ENCODE peak calls at places on chromosomes 4 and X, in four cellular contexts. I is H1, U is IMR-90, S is H9. T is an unnamed sample.

GRCh38 chr4:129364747-129365452 is 268.9 kb downstream of the C4orf33 start:
- DNase-seq in S (no peak), I (no peak), U (no peak), T (no peak)

GRCh38 chrX:104112326-104112951 is at the start of gene ZCCHC18:
- DNase-seq in S (peak; percentile 83), U (peak; percentile 57), I (no peak), T (peak; percentile 82)

GRCh38 chrX:45824471-45824870 is 623.8 kb upstream of the DIPK2B start:
- DNase-seq in I (no peak), S (no peak), U (peak; percentile 96), T (peak; percentile 66)

GRCh38 chr4:137641554-137641953 is 109.3 kb upstream of the PCDH18 start:
- DNase-seq in S (no peak), U (no peak), I (no peak), T (no peak)

GRCh38 chr4:15684498-15684897 is 2.9 kb downstream of the FAM200B start:
- DNase-seq in U (no peak), I (no peak), S (no peak), T (peak; percentile 50)

GRCh38 chr4:53119685-53120084 is 246.2 kb downstream of the SCFD2 start:
- DNase-seq in I (no peak), S (peak; percentile 39), U (peak; percentile 75), T (peak; percentile 97)

GRCh38 chr4:13654158-13654797 is 26.8 kb upstream of the BOD1L1 start:
- DNase-seq in S (peak; percentile 90), I (peak; percentile 62), U (peak; percentile 68), T (peak; percentile 87)

GRCh38 chr4:41160010-41160789 is 54.1 kb downstream of the APBB2 start:
- DNase-seq in U (peak; percentile 96), S (peak; percentile 53), I (peak; percentile 27), T (peak; percentile 77)

GRCh38 chr4:146401274-146401673 is 120.5 kb downstream of the SLC10A7 start:
- DNase-seq in I (no peak), S (no peak), U (no peak), T (no peak)

GRCh38 chr4:38867478-38868054 is at the start of gene FAM114A1:
- DNase-seq in U (peak; percentile 80), S (peak; percentile 63), I (no peak), T (peak; percentile 80)

GRCh38 chr4:16250665-16251365 is 24.5 kb upstream of the TAPT1 start:
- DNase-seq in S (no peak), I (no peak), U (peak; percentile 49), T (peak; percentile 22)

GRCh38 chr4:98261291-98262271 is at the start of gene RAP1GDS1:
- DNase-seq in S (peak; percentile 32), U (peak; percentile 71), I (no peak), T (peak; percentile 55)

GRCh38 chr4:86641516-86642090 is 47.5 kb downstream of the PTPN13 start:
- DNase-seq in S (no peak), U (no peak), I (no peak), T (no peak)

GRCh38 chrX:9340619-9341304 is 124.1 kb upstream of the TBL1X start:
- DNase-seq in U (peak; percentile 43), I (no peak), S (peak; percentile 29), T (peak; percentile 47)

GRCh38 chr4:85358831-85359230 is 116.1 kb upstream of the ARHGAP24 start:
- DNase-seq in I (no peak), U (no peak), S (no peak), T (no peak)

GRCh38 chr4:143559757-143560147 is 46.2 kb downstream of the SMARCA5 start:
- DNase-seq in I (no peak), U (no peak), S (peak; percentile 49), T (no peak)

GRCh38 chr4:121873604-121874003 is 3.3 kb upstream of the BBS7 start:
- DNase-seq in I (no peak), U (no peak), S (no peak), T (no peak)

GRCh38 chr4:140363558-140363957 is 9.9 kb upstream of the SCOC start:
- DNase-seq in S (no peak), I (no peak), U (no peak), T (no peak)

GRCh38 chrX:51336584-51336983 is 4.0 kb downstream of the NUDT10 start:
- DNase-seq in S (peak; percentile 30), U (peak; percentile 40), I (no peak), T (peak; percentile 70)

GRCh38 chr4:54660145-54660535 is 2.4 kb downstream of the KIT start:
- DNase-seq in S (no peak), I (no peak), U (no peak), T (no peak)

GRCh38 chrX:135200297-135200696 is 29.1 kb upstream of the CT55 start:
- DNase-seq in S (no peak), I (no peak), U (no peak), T (no peak)
- H4K5ac ChIP-seq in S (no peak overlapping the region), I (no peak overlapping the region), U (no peak overlapping the region), T (no peak overlapping the region)

GRCh38 chr4:188551156-188551555 is 411.9 kb downstream of the TRIML1 start:
- DNase-seq in I (no peak), U (peak; percentile 9), S (no peak), T (no peak)

GRCh38 chr4:188554413-188554812 is 415.2 kb downstream of the TRIML1 start:
- DNase-seq in S (no peak), U (no peak), I (no peak), T (peak; percentile 4)

GRCh38 chr4:188550296-188550695 is 411.1 kb downstream of the TRIML1 start:
- DNase-seq in I (no peak), S (no peak), U (peak; percentile 5), T (no peak)
- H4K8ac ChIP-seq in I (peak overlapping the region; percentile 35), S (no peak overlapping the region), U (no peak overlapping the region), T (no peak overlapping the region)

GRCh38 chrX:54818221-54818620 is 10.7 kb downstream of the MAGED2 start:
- DNase-seq in U (no peak), I (no peak), S (no peak), T (no peak)
- H4K5ac ChIP-seq in U (no peak overlapping the region), I (no peak overlapping the region), S (no peak overlapping the region), T (no peak overlapping the region)

DNA sequence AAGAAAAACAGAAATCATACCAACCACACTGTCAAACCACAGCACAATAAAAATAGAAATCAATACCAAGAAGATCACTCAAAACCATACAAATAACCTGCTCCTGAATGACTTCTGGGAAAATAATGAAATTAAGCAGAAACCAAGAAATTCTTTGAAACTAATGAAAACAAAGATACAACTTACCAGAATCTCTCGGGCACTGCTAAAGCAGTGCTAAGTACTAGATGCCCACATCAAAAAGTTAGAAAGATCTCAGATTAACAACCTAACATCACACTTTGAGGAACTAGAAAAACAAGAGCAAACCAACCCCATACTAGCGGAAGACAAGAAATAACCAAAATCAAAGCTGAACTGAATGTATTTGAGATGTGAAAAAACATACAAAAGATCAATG is 33.2 kb downstream of the AWAT2 start:
- DNase-seq in I (no peak), S (no peak), U (no peak), T (no peak)
- H4K8ac ChIP-seq in I (no peak overlapping the region), S (no peak overlapping the region), U (no peak overlapping the region), T (no peak overlapping the region)

DNA sequence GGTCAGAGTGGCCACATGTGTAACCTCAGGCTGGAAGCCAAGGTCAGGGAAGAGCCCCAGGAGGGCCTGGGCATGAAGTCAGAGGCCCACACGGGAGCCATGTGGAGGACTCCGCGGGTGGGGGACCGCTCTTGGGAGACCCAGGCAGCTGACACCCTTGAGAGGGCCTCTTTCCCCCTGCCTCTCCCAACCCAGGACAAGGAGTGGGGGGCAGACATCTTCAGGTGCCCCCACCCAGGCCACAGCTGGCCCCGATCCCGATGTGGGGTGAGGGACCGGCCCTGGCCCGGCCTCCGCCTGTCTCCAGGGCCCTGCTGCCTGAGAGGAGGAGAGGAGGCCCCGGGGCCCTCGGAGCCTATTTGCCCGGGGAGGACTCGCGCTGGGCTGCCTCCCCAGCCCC is 3.1 kb downstream of the PNMA6A start:
- DNase-seq in I (no peak), U (no peak), S (no peak), T (no peak)
- H4K5ac ChIP-seq in I (no peak overlapping the region), U (no peak overlapping the region), S (no peak overlapping the region), T (no peak overlapping the region)

GRCh38 chrX:110182362-110182761 is 135.5 kb downstream of the AMMECR1 start:
- DNase-seq in S (no peak), U (peak; percentile 43), I (no peak), T (no peak)

GRCh38 chrX:110180176-110180927 is 137.5 kb downstream of the AMMECR1 start:
- DNase-seq in U (peak; percentile 84), I (no peak), S (no peak), T (peak; percentile 27)

GRCh38 chrX:110181459-110182137 is 136.3 kb downstream of the AMMECR1 start:
- DNase-seq in I (no peak), U (no peak), S (no peak), T (no peak)

GRCh38 chrX:110182865-110183264 is 135.0 kb downstream of the AMMECR1 start:
- DNase-seq in S (no peak), U (no peak), I (no peak), T (no peak)

DNA sequence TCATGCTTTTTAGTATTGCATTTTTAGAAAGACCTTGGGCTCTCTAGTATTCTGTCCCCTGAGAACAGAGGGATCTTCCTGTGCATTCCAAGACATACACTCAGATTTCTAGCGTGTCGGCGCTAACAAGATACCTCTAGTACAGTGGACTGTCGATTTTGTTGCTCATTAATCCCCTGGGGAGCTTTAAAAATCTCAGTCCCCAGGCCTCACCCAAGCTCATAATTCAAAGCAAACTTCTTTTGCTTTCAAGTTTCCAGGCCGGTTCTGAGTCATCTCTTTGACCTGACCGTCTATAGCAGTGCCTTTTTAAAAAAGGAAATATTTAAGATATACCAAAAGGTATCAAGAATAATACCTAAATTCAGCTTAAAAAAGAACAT is 137.0 kb downstream of the AMMECR1 start:
- DNase-seq in I (no peak), S (no peak), U (peak; percentile 36), T (no peak)
- H4K8ac ChIP-seq in I (no peak overlapping the region), S (no peak overlapping the region), U (no peak overlapping the region), T (no peak overlapping the region)

GRCh38 chrX:129239371-129239770 is 283.9 kb downstream of the SMARCA1 start:
- DNase-seq in U (peak; percentile 1), S (no peak), I (no peak), T (no peak)
- H4K5ac ChIP-seq in U (no peak overlapping the region), S (no peak overlapping the region), I (no peak overlapping the region), T (no peak overlapping the region)

GRCh38 chr4:157509286-157509685 is 288.8 kb downstream of the GRIA2 start:
- DNase-seq in S (no peak), I (no peak), U (no peak), T (no peak)
- H4K8ac ChIP-seq in S (no peak overlapping the region), I (no peak overlapping the region), U (no peak overlapping the region), T (no peak overlapping the region)

GRCh38 chrX:110698696-110699095 is 96.9 kb downstream of the CHRDL1 start:
- DNase-seq in S (no peak), I (no peak), U (no peak), T (peak; percentile 13)

GRCh38 chrX:110703641-110704040 is 92.0 kb downstream of the CHRDL1 start:
- DNase-seq in U (no peak), S (no peak), I (no peak), T (no peak)

DNA sequence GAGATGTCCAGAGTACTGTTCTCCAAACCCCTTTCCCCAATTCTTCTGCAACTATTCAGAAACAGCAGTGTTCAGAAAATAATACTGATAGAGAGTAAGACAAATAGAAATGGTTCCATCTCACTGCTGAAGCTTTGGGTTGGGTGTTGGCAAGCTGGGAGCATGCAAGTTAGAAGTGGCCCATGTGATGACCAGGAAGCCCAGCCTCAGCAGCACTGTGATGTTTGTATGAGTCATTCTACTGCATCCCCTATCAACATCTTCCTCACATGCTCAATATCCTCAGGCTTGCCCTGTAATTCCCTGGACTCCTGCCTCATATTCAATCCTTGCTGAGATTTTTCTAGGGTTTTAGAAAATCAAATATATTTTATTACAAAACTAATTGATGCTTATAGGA is 96.5 kb downstream of the CHRDL1 start:
- DNase-seq in U (no peak), I (no peak), S (no peak), T (no peak)
- H4K5ac ChIP-seq in U (no peak overlapping the region), I (no peak overlapping the region), S (no peak overlapping the region), T (no peak overlapping the region)

GRCh38 chr4:47914219-47914925 is at the start of gene NFXL1:
- DNase-seq in I (peak; percentile 85), S (peak; percentile 98), U (peak; percentile 96), T (peak; percentile 98)
- H4K8ac ChIP-seq in I (peak within 1 kb of the TSS; percentile 90), S (no peak within 1 kb of the TSS), U (peak within 1 kb of the TSS; percentile 89), T (no peak within 1 kb of the TSS)

T was measured in mesendoderm.